ENCODE peak calls at places on chromosomes 11 and 22, in seven cellular contexts. M, G, D, Z, K, A and E are unnamed samples.

GRCh38 chr11:8963569-8964323 is 496 bp downstream of the TMEM9B start:
- DNase-seq in M (no peak), D (peak), K (no peak), Z (peak), G (no peak), A (no peak), E (peak)

GRCh38 chr11:1130276-1131032 is 27.3 kb upstream of the MUC5AC start:
- DNase-seq in K (no peak), M (no peak), D (no peak), G (no peak), Z (no peak), A (no peak), E (no peak)

GRCh38 chr22:35150163-35151107 is 84.5 kb downstream of the ISX start:
- DNase-seq in Z (peak), D (peak), A (peak), G (peak), K (peak), M (peak), E (peak)

GRCh38 chr11:8577791-8578581 is 16.0 kb downstream of the STK33 start:
- DNase-seq in D (no peak), G (no peak), M (peak), A (no peak), K (peak), Z (no peak), E (no peak)

GRCh38 chr11:97361812-97362378 is 972.1 kb downstream of the JRKL start:
- DNase-seq in K (peak), A (no peak), G (peak), M (peak), Z (no peak), D (no peak), E (no peak)

GRCh38 chr11:17171342-17171741 is 36.4 kb downstream of the PIK3C2A start:
- DNase-seq in G (peak), K (peak), M (no peak), D (no peak), A (no peak), Z (no peak), E (no peak)

GRCh38 chr11:42957831-42958230 is 354.0 kb upstream of the API5 start:
- DNase-seq in M (no peak), D (no peak), A (no peak), G (no peak), K (no peak), Z (no peak), E (no peak)

GRCh38 chr11:2662024-2662312 is 37.8 kb downstream of the KCNQ1OT1 start:
- DNase-seq in G (no peak), D (no peak), M (no peak), Z (no peak), K (no peak), A (no peak), E (no peak)

GRCh38 chr22:28341001-28341400 is 338.6 kb downstream of the TTC28 start:
- DNase-seq in G (peak), M (peak), A (no peak), K (no peak), Z (no peak), D (no peak), E (no peak)

GRCh38 chr11:1225386-1226225 is 2.7 kb downstream of the MUC5B start:
- DNase-seq in K (no peak), M (no peak), D (no peak), Z (peak), A (no peak), G (no peak), E (peak)

GRCh38 chr22:21447694-21448402 is 19.3 kb upstream of the TMEM191C start:
- DNase-seq in K (no peak), G (peak), Z (peak), A (peak), M (no peak), D (no peak), E (peak)

GRCh38 chr11:24295360-24295759 is 201.5 kb upstream of the LUZP2 start:
- DNase-seq in Z (no peak), A (no peak), K (peak), D (no peak), M (no peak), G (no peak), E (no peak)

GRCh38 chr11:66418168-66418985 is 2.5 kb upstream of the NPAS4 start:
- DNase-seq in D (peak), K (peak), M (peak), G (peak), A (peak), Z (peak), E (peak)

GRCh38 chr11:120608061-120608460 is 96.5 kb downstream of the GRIK4 start:
- DNase-seq in A (no peak), G (no peak), K (no peak), D (no peak), Z (no peak), M (no peak), E (no peak)

GRCh38 chr11:73184953-73185671 is 33.0 kb upstream of the P2RY2 start:
- DNase-seq in Z (peak), M (peak), G (peak), D (peak), K (peak), A (peak), E (peak)

DNA sequence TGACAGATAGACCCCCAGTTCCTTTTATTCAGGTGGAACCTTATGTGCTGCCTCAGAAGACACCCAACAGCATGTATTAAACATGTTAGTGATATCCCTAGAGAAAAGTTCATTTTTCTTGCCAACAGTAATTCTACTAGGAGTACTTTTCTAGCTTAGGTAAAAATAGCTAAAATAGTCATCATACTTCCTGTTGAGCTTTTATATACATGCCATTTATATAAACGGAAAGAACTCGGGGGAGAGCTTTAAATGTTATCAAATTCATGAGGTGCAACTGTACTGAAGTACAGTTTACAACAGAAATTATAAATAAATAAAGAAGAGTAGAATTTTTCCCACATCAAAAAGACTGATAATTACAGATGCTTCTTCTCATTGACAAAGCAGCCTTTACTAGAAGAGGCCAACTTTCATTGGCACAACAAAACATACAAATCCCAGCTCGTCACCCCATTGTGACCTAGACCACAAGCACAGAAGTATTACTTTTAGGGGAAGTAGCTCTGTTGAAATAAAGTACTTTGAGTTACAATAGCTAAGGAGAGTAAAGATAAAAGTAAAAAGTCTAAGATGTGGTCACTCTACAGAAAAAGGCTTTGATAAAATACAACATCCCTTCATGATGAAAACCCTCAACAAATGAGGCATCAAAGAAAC is 59.1 kb upstream of the POU2AF2 start:
- DNase-seq in D (no peak), Z (no peak), K (no peak), A (no peak), G (no peak), M (no peak), E (no peak)
- H3K4me3 ChIP-seq in D (no peak), Z (no peak), K (no peak), A (no peak), G (no peak), M (no peak), E (no peak)

GRCh38 chr11:134273317-134273712 is 2.9 kb upstream of the GLB1L3 start:
- DNase-seq in D (no peak), G (no peak), Z (no peak), M (no peak), K (no peak), A (no peak), E (no peak)
- H3K27ac ChIP-seq in D (no peak), G (no peak), Z (no peak), M (no peak), K (no peak), A (no peak), E (no peak)

GRCh38 chr11:61587541-61587941 is 6.7 kb upstream of the SYT7 start:
- DNase-seq in K (no peak), Z (peak), M (no peak), G (peak), D (peak), A (peak), E (no peak)
- H3K4me3 ChIP-seq in K (peak), Z (peak), M (peak), G (peak), D (peak), A (no peak), E (peak)

GRCh38 chr11:74697722-74698121 is 33.5 kb downstream of the CHRDL2 start:
- DNase-seq in A (no peak), G (no peak), K (no peak), D (no peak), Z (no peak), M (no peak), E (no peak)
- H3K27ac ChIP-seq in A (no peak), G (no peak), K (no peak), D (peak), Z (peak), M (no peak), E (no peak)

GRCh38 chr22:32591620-32592019 is 117.0 kb downstream of the FBXO7 start:
- DNase-seq in D (no peak), K (peak), A (no peak), G (no peak), Z (no peak), M (no peak), E (no peak)

GRCh38 chr22:32602154-32602553 is 127.5 kb downstream of the FBXO7 start:
- DNase-seq in G (no peak), A (no peak), M (no peak), Z (no peak), D (no peak), K (no peak), E (no peak)

GRCh38 chr22:32590556-32590955 is 115.9 kb downstream of the FBXO7 start:
- DNase-seq in A (no peak), D (no peak), G (no peak), M (peak), K (peak), Z (no peak), E (no peak)

GRCh38 chr22:32600184-32600583 is 125.6 kb downstream of the FBXO7 start:
- DNase-seq in G (no peak), Z (no peak), K (no peak), M (no peak), D (no peak), A (no peak), E (no peak)

GRCh38 chr22:32596471-32596870 is 121.9 kb downstream of the FBXO7 start:
- DNase-seq in G (no peak), M (peak), A (no peak), K (no peak), D (no peak), Z (no peak), E (no peak)
- H3K4me3 ChIP-seq in G (no peak), M (no peak), A (no peak), K (no peak), D (no peak), Z (no peak), E (no peak)